ENCODE peak calls at places on chromosomes 2 and 18, in four cellular contexts. L, W, N and F are unnamed samples.

GRCh38 chr18:73594749-73595148 is 552.9 kb downstream of the FBXO15 start:
- DNase-seq in N (no peak), L (no peak), W (no peak), F (no peak)

GRCh38 chr2:64942693-64943092 is 46.5 kb upstream of the SLC1A4 start:
- DNase-seq in N (no peak), W (no peak), L (no peak), F (no peak)

GRCh38 chr18:55346961-55347740 is 240.8 kb downstream of the TCF4 start:
- DNase-seq in L (no peak), N (no peak), W (no peak), F (no peak)

GRCh38 chr2:86566158-86566827 is 3.0 kb upstream of the CHMP3 start:
- DNase-seq in W (no peak), L (peak), N (no peak), F (no peak)

GRCh38 chr18:28802546-28802945 is 625.6 kb upstream of the CDH2 start:
- DNase-seq in N (no peak), L (no peak), W (no peak), F (no peak)

GRCh38 chr2:201900362-201900761 is 94.0 kb downstream of the CDK15 start:
- DNase-seq in N (no peak), L (no peak), W (no peak), F (no peak)

GRCh38 chr2:164560181-164560792 is 61.0 kb downstream of the GRB14 start:
- DNase-seq in L (no peak), W (no peak), N (no peak), F (no peak)

GRCh38 chr2:98027955-98028593 is 32.3 kb upstream of the TMEM131 start:
- DNase-seq in N (no peak), L (no peak), W (no peak), F (no peak)

GRCh38 chr18:34709104-34709503 is 994 bp upstream of the DTNA start:
- DNase-seq in L (no peak), W (no peak), N (peak), F (no peak)

GRCh38 chr2:98747888-98748287 is 17.0 kb upstream of the MGAT4A start:
- DNase-seq in L (no peak), N (no peak), W (no peak), F (no peak)

GRCh38 chr2:98165516-98166071 is 78.6 kb downstream of the VWA3B start:
- DNase-seq in W (no peak), N (no peak), L (no peak), F (no peak)

GRCh38 chr2:129443235-129443884 is 536.1 kb upstream of the RAB6C start:
- DNase-seq in L (no peak), W (no peak), N (no peak), F (no peak)

GRCh38 chr2:185208261-185208660 is 530.3 kb upstream of the FSIP2 start:
- DNase-seq in L (no peak), N (no peak), W (no peak), F (no peak)

GRCh38 chr2:41928593-41928992 is 119.2 kb upstream of the PKDCC start:
- DNase-seq in N (no peak), W (no peak), L (no peak), F (no peak)

GRCh38 chr2:209334188-209335017 is 89.4 kb upstream of the MAP2 start:
- DNase-seq in N (peak), W (no peak), L (peak), F (no peak)

GRCh38 chr2:72146357-72147302 is 1.0 kb downstream of the CYP26B1 start:
- DNase-seq in W (no peak), L (no peak), N (no peak), F (no peak)

GRCh38 chr2:49978341-49978740 is 824.0 kb upstream of the FSHR start:
- DNase-seq in W (no peak), N (no peak), L (no peak), F (no peak)

GRCh38 chr2:88024509-88024908 is 8.2 kb upstream of the RNU2-63P start:
- DNase-seq in W (no peak), N (no peak), L (no peak), F (no peak)

GRCh38 chr2:196459539-196459938 is 180.0 kb upstream of the CCDC150 start:
- DNase-seq in W (no peak), L (peak), N (no peak), F (no peak)

GRCh38 chr2:235793163-235793752 is 299.4 kb downstream of the AGAP1 start:
- DNase-seq in N (no peak), L (no peak), W (no peak), F (no peak)

GRCh38 chr2:43399515-43400245 is 173.3 kb upstream of the ZFP36L2 start:
- DNase-seq in L (no peak), W (no peak), N (no peak), F (no peak)

DNA sequence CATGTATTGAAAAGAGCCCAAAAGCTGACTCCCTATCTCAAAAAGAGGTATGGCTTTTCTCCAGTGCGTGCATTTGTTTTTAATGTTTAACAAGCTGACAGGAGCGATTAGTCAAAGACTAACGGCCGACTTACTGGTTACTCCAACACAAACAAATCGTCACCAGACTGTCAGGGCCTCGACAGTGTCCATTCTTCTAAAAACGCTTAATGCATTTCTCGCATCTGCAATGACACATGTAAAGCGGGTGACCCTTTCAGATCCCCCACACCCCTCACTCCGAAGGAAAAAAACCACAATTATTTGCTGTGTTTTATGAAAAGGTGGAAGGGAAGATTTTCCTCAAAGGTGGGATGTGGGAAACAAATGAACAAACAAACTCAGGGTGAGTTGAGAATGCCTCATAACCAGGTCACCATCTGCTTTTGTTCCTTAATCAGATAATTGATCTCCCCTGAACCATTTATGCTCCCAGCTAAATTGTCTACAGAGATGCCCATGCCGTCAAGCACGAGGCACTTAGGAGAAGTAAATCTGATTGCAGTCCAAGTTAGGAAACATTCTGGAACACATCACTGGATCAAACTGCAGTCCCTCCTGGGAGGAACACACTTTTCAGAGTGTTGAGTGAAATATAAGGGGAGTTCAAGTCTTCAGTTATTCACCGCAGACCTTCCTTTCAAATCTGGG is 340.9 kb downstream of the CMPK2 start:
- DNase-seq in L (no peak), N (no peak), W (no peak), F (no peak)
- TF ChIP-seq POLR2AphosphoS5 in L (no peak), N (no peak), W (no peak), F (no peak)

DNA sequence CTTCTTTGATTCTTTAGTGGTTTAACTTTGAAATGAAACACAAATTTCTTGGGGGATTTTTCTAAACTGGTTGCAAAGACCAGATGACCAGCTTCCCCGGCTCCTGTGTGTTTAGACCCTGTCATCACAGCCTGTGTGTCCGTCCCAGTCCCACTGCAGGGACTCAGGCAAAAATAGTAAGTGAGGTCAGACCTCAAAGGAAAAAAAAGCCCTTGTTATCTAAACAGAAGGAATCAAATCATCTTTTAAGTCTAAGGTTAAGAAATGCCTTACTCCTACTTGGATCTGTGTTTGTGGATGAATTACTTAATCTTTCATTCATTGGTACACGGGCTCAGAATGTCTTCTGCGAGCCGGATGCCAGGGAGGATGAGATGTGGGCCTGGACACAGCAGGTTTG is 423.7 kb downstream of the LPIN1 start:
- DNase-seq in N (no peak), W (no peak), L (no peak), F (no peak)
- TF ChIP-seq SPI1 in N (no peak), W (no peak), L (no peak), F (no peak)

GRCh38 chr2:170530284-170530745 is 184.8 kb upstream of the SP5 start:
- DNase-seq in W (no peak), N (no peak), L (no peak), F (no peak)
- TF ChIP-seq POLR2AphosphoS5 in W (no peak), N (no peak), L (no peak), F (no peak)

DNA sequence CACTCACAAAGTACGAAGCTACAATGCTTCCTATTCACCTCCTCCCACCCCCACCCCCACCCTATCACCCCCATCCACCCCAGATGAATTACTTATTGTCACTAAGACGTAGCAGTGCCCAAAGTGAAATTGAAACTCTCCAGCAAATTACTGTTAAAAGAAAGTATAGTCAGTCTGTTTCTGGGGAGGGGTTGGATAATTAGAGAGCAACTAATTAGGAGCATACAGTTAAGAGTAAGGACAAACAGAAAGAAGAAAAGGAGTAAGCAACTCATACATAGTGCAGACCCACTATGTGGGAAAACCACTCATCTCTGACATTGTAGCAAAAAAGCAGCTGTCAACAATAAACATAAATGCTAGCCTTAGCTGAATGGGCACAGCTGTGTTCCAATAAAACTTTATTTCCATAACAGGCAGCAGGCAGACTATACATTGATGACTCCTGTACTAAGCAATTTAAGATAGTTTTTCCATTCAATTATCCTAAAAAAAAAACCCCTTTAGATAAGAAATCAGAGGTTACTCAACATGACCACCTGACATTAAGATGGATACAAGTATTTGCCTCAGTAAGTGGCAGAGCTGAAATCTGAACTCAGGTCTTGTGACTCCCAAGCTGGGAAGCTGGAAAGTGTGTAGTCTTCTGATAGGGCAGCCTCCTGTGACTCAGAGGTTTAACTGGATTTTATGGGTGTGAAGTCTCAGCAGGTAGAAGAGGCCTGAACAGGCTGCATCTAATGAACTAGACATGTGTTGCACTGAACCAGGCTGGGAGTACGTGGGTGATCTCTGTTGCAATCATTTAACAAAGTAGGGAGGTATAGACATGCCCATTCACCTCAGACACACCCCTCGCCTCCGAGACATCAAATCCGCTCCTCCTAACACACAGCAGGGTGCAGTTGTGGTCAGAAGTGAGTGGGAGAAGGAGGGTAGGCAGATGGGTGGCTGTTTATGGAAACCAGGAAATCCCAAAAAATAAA is 171.8 kb upstream of the KLF7 start:
- DNase-seq in L (peak), W (no peak), N (no peak), F (no peak)
- TF ChIP-seq SPI1 in L (no peak), W (no peak), N (no peak), F (no peak)

GRCh38 chr18:56739731-56740130 is 88.6 kb downstream of the WDR7 start:
- DNase-seq in N (no peak), L (no peak), W (no peak), F (no peak)
- TF ChIP-seq POLR2AphosphoS5 in N (no peak), L (no peak), W (no peak), F (no peak)